ENCODE peak calls at places on chromosomes 6 and 20, in eight cellular contexts. Q, S, R, G, F, L, T and H are unnamed samples.

GRCh38 chr6:154931741-154932424 is 63.2 kb upstream of the TIAM2 start:
- ATAC-seq in Q (no peak), L (peak), T (no peak), R (peak), G (no peak), F (peak), S (no peak), H (no peak)

GRCh38 chr20:20160513-20160912 is 108.2 kb downstream of the CFAP61 start:
- ATAC-seq in S (no peak), Q (no peak), R (no peak), T (no peak), F (no peak), G (no peak), L (no peak), H (no peak)

GRCh38 chr6:100343678-100344077 is 121.0 kb downstream of the SIM1 start:
- ATAC-seq in G (no peak), T (no peak), L (no peak), S (peak), Q (peak), R (no peak), F (peak), H (no peak)

GRCh38 chr20:62508641-62509051 is 32.9 kb upstream of the GATA5 start:
- ATAC-seq in F (no peak), R (peak), T (no peak), Q (peak), L (peak), S (no peak), G (peak), H (no peak)

GRCh38 chr20:41470362-41471095 is 103.9 kb upstream of the EMILIN3 start:
- ATAC-seq in G (no peak), R (no peak), L (no peak), S (no peak), F (no peak), T (no peak), Q (no peak), H (no peak)

GRCh38 chr20:36950432-36951197 is 893 bp downstream of the SAMHD1 start:
- ATAC-seq in Q (no peak), S (peak), F (peak), L (no peak), G (peak), R (peak), T (no peak), H (no peak)

GRCh38 chr20:9092101-9092500 is 23.2 kb downstream of the PLCB4 start:
- ATAC-seq in T (no peak), L (no peak), S (no peak), F (peak), G (peak), Q (no peak), R (no peak), H (no peak)

GRCh38 chr6:144580039-144580438 is 294.9 kb downstream of the UTRN start:
- ATAC-seq in G (no peak), R (no peak), F (no peak), Q (no peak), S (no peak), T (no peak), L (no peak), H (no peak)

GRCh38 chr6:73722318-73723060 is 26.5 kb downstream of the CD109 start:
- ATAC-seq in L (no peak), R (peak), T (peak), S (peak), Q (peak), F (peak), G (no peak), H (no peak)

GRCh38 chr20:30284533-30284932 is 972.9 kb upstream of the DEFB115 start:
- ATAC-seq in S (no peak), T (no peak), R (no peak), Q (no peak), L (no peak), F (no peak), G (no peak), H (no peak)

GRCh38 chr20:3801846-3802245 is 5.7 kb downstream of the CDC25B start:
- ATAC-seq in Q (no peak), S (no peak), R (no peak), T (no peak), L (no peak), F (no peak), G (no peak), H (no peak)

GRCh38 chr6:56374841-56375369 is 127.5 kb upstream of the COL21A1 start:
- ATAC-seq in S (peak), F (peak), L (no peak), T (peak), Q (no peak), G (no peak), R (no peak), H (peak)

GRCh38 chr20:52201395-52201794 is 9.8 kb upstream of the ZFP64 start:
- ATAC-seq in T (no peak), F (no peak), Q (no peak), S (no peak), L (no peak), G (no peak), R (no peak), H (no peak)

GRCh38 chr20:59560588-59561227 is 43.6 kb upstream of the PHACTR3 start:
- ATAC-seq in G (peak), S (peak), T (no peak), Q (peak), F (no peak), R (peak), L (peak), H (no peak)

GRCh38 chr6:9405825-9406224 is 970.5 kb upstream of the SLC35B3 start:
- ATAC-seq in G (no peak), T (no peak), R (peak), F (no peak), S (no peak), L (no peak), Q (no peak), H (no peak)

GRCh38 chr6:97305676-97306075 is 22.7 kb upstream of the MMS22L start:
- ATAC-seq in G (no peak), F (no peak), S (no peak), Q (no peak), T (no peak), R (no peak), L (no peak), H (no peak)

GRCh38 chr6:139016337-139017213 is 12.0 kb upstream of the ABRACL start:
- ATAC-seq in L (peak), G (no peak), Q (no peak), R (no peak), T (no peak), S (peak), F (no peak), H (no peak)

GRCh38 chr6:169190970-169191369 is 62.7 kb downstream of the THBS2 start:
- ATAC-seq in F (no peak), G (no peak), S (no peak), T (no peak), R (no peak), L (no peak), Q (no peak), H (peak)

GRCh38 chr6:84546427-84546914 is 217.9 kb downstream of the TBX18 start:
- ATAC-seq in T (no peak), G (no peak), Q (no peak), F (no peak), L (no peak), S (peak), R (no peak), H (no peak)

GRCh38 chr6:71887006-71887743 is 825 bp downstream of the RIMS1 start:
- ATAC-seq in S (peak), F (peak), L (no peak), T (no peak), R (no peak), Q (peak), G (peak), H (peak)

GRCh38 chr6:116329156-116329555 is 41.6 kb upstream of the DSE start:
- ATAC-seq in T (peak), G (no peak), Q (no peak), S (no peak), L (no peak), R (no peak), F (peak), H (no peak)

GRCh38 chr20:61387961-61388360 is 135.9 kb downstream of the CDH4 start:
- ATAC-seq in Q (no peak), L (no peak), G (peak), S (no peak), R (no peak), F (peak), T (no peak), H (no peak)

GRCh38 chr6:42564496-42564890 is 664 bp downstream of the UBR2 start:
- ATAC-seq in R (no peak), L (no peak), G (no peak), S (no peak), F (no peak), T (no peak), Q (no peak), H (no peak)

GRCh38 chr20:49186535-49187329 is 1.4 kb downstream of the STAU1 start:
- ATAC-seq in R (no peak), L (peak), G (peak), F (peak), Q (peak), T (peak), S (peak), H (peak)
- TF ChIP-seq POLR2A in R (no peak), L (no peak), G (no peak), F (no peak), Q (peak), T (no peak), S (no peak), H (no peak)

GRCh38 chr6:43687079-43687436 is 533 bp downstream of the MRPS18A start:
- ATAC-seq in R (no peak), S (no peak), L (peak), T (no peak), G (peak), F (peak), Q (no peak), H (no peak)

GRCh38 chr6:43680583-43681120 is 6.9 kb downstream of the MRPS18A start:
- ATAC-seq in F (no peak), T (no peak), S (peak), L (no peak), R (no peak), G (no peak), Q (no peak), H (no peak)

GRCh38 chr6:43681303-43681702 is 6.3 kb downstream of the MRPS18A start:
- ATAC-seq in S (no peak), R (no peak), T (no peak), G (no peak), L (no peak), F (no peak), Q (no peak), H (no peak)

GRCh38 chr6:43682724-43683429 is 4.7 kb downstream of the MRPS18A start:
- ATAC-seq in S (peak), G (no peak), Q (no peak), T (no peak), R (no peak), F (no peak), L (no peak), H (no peak)

DNA sequence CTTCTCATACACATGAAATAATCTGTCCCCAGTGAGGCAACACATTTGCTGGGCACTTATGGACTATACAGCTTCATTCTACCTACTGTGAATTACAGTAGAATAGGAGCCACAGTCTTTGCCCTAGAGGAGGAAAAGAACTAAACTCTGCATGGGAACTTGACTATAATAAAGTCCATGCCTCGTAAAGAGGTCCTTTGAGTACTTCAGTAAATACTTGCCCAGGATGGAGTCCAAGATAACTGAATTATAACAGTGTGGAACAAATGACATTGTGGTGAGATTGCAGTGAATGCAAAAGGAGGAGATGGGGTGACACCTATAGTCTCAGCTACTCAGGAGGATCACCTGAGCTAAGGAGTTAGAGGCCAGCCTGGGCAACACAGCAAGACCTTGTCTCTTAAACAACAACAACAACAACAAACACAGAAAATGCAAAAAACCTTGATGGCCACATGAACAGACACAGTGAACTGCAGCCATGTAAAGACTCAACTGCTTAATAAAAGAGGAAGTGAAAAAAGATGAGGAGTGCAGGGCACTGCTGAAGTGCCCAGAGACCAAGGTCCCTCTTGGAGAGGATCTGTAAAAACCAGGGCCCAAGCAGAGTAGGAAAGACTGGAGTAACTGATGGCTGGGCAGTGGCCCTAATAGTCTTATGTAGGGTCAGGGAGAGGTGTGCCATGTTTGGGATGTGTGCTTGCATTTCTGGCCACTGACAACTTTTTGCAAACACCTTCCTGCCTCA is 3.7 kb downstream of the MRPS18A start:
- ATAC-seq in R (no peak), Q (no peak), F (no peak), L (no peak), T (no peak), S (no peak), G (no peak), H (no peak)
- TF ChIP-seq POLR2A in R (no peak), Q (no peak), F (no peak), L (no peak), T (no peak), S (no peak), G (no peak), H (no peak)

GRCh38 chr6:117483004-117483644 is 650 bp downstream of the DCBLD1 start:
- ATAC-seq in R (peak), G (peak), Q (peak), F (peak), L (peak), T (peak), S (peak), H (peak)
- TF ChIP-seq POLR2A in R (no peak), G (no peak), Q (no peak), F (no peak), L (peak), T (peak), S (no peak), H (no peak)

GRCh38 chr20:15895560-15896084 is 677.6 kb downstream of the KIF16B start:
- ATAC-seq in S (no peak), F (no peak), R (no peak), T (no peak), Q (no peak), G (no peak), L (no peak), H (no peak)
- TF ChIP-seq POLR2A in S (no peak), F (no peak), R (no peak), T (no peak), Q (no peak), G (no peak), L (no peak), H (no peak)

GRCh38 chr6:2999005-2999620 is 581 bp upstream of the NQO2 start:
- ATAC-seq in Q (peak), L (peak), T (peak), S (peak), F (peak), R (peak), G (peak), H (peak)
- TF ChIP-seq POLR2A in Q (no peak), L (no peak), T (no peak), S (no peak), F (no peak), R (no peak), G (peak), H (no peak)